ENCODE peak calls at places on chromosomes 3 and 15, in four cellular contexts. R is central memory CD8-positive, alpha-beta T cell; X is activated T-helper 2 cell treated with anti-CD3 and anti-CD28 coated beads, Interferon-gamma antibody, Interleukin-2, Interleukin-4, amounts not matched to agents 10 μg/mL and 5 μg/mL and 100 μg/mL, durations not matched to agents 14 hours and 24 hours and 36 hours; A is M059J. T is an unnamed sample.

GRCh38 chr15:30896211-30896606 is 7.5 kb upstream of the FAN1 start:
- DNase-seq in R (no peak), X (no peak), A (no peak), T (no peak)

GRCh38 chr3:172129868-172130751 is 90.7 kb downstream of the FNDC3B start:
- DNase-seq in R (no peak), X (peak; percentile 36), A (peak; percentile 100), T (peak; percentile 86)

GRCh38 chr3:10518506-10519150 is 13.2 kb upstream of the ATP2B2 start:
- DNase-seq in R (no peak), X (no peak), A (peak; percentile 80), T (no peak)

GRCh38 chr3:108093616-108094015 is 2.8 kb upstream of the CD47 start:
- DNase-seq in R (no peak), X (no peak), A (no peak), T (no peak)

GRCh38 chr15:88241461-88241860 is 15.1 kb downstream of the NTRK3 start:
- DNase-seq in R (no peak), X (no peak), A (no peak), T (no peak)

GRCh38 chr3:151445283-151446001 is 15.4 kb downstream of the IGSF10 start:
- DNase-seq in R (no peak), X (no peak), A (peak; percentile 100), T (peak; percentile 86)

GRCh38 chr3:149145926-149146325 is 16.5 kb downstream of the HPS3 start:
- DNase-seq in R (no peak), X (no peak), A (no peak), T (no peak)

GRCh38 chr3:159733194-159733860 is 255.3 kb upstream of the IL12A start:
- DNase-seq in R (no peak), X (no peak), A (peak; percentile 89), T (peak; percentile 63)

GRCh38 chr3:46893763-46894162 is 16.2 kb downstream of the PTH1R start:
- DNase-seq in R (no peak), X (no peak), A (no peak), T (no peak)

GRCh38 chr15:29631076-29632070 is 190.9 kb downstream of the TJP1 start:
- DNase-seq in R (no peak), X (no peak), A (peak; percentile 51), T (peak; percentile 5)

GRCh38 chr3:49756036-49756435 is 30.3 kb downstream of the IP6K1 start:
- DNase-seq in R (no peak), X (no peak), A (no peak), T (no peak)